ENCODE peak calls at places on chromosomes 1 and 21, in four cellular contexts. Y is stimulated activated CD8-positive, alpha-beta memory T cell treated with anti-CD3 and anti-CD28 coated beads, Interleukin-4, amount 100 ng/mL, for 1 hour; L is NCI-H2081; T is GDM1. B is an unnamed sample.

GRCh38 chr1:180814258-180814657 is 98.4 kb upstream of the KIAA1614 start:
- DNase-seq in Y (no peak), L (no peak), T (no peak), B (no peak)

GRCh38 chr1:115074839-115075534 is 14.3 kb downstream of the TSPAN2 start:
- DNase-seq in Y (no peak), L (no peak), T (no peak), B (no peak)

GRCh38 chr1:161073474-161074121 is 3.9 kb upstream of the ARHGAP30 start:
- DNase-seq in Y (no peak), L (no peak), T (no peak), B (no peak)

GRCh38 chr1:160108888-160109662 is 6.5 kb upstream of the ATP1A2 start:
- DNase-seq in Y (no peak), L (no peak), T (peak), B (no peak)

GRCh38 chr21:46100020-46100419 is 2.1 kb downstream of the COL6A2 start:
- DNase-seq in Y (no peak), L (no peak), T (no peak), B (no peak)

GRCh38 chr1:59928996-59929395 is 2.4 kb upstream of the CYP2J2 start:
- DNase-seq in Y (no peak), L (no peak), T (no peak), B (no peak)

GRCh38 chr1:217493290-217493689 is 137.6 kb downstream of the GPATCH2 start:
- DNase-seq in Y (no peak), L (no peak), T (no peak), B (no peak)

GRCh38 chr1:23221107-23221506 is 3.8 kb upstream of the HTR1D start:
- DNase-seq in Y (no peak), L (no peak), T (no peak), B (no peak)

GRCh38 chr21:45451771-45452182 is 46.8 kb downstream of the COL18A1 start:
- DNase-seq in Y (no peak), L (no peak), T (no peak), B (no peak)

GRCh38 chr1:109761227-109762038 is 2.3 kb downstream of the EPS8L3 start:
- DNase-seq in Y (no peak), L (no peak), T (no peak), B (no peak)

GRCh38 chr1:228848406-228848805 is 113.1 kb downstream of the RHOU start:
- DNase-seq in Y (no peak), L (no peak), T (no peak), B (no peak)

GRCh38 chr1:155125946-155126493 is 1.7 kb upstream of the EFNA1 start:
- DNase-seq in Y (no peak), L (no peak), T (no peak), B (no peak)

GRCh38 chr1:31523012-31523411 is 53.3 kb upstream of the TINAGL1 start:
- DNase-seq in Y (no peak), L (no peak), T (no peak), B (no peak)

GRCh38 chr1:151918156-151918555 is 8.8 kb upstream of the THEM4 start:
- DNase-seq in Y (no peak), L (no peak), T (no peak), B (no peak)

GRCh38 chr1:161503394-161503748 is 1.9 kb upstream of the FCGR2A start:
- DNase-seq in Y (no peak), L (no peak), T (no peak), B (no peak)

GRCh38 chr1:63730211-63730610 is 43.6 kb upstream of the ROR1 start:
- DNase-seq in Y (no peak), L (no peak), T (no peak), B (no peak)

GRCh38 chr1:235018720-235019444 is 109.8 kb downstream of the TOMM20 start:
- DNase-seq in Y (no peak), L (no peak), T (no peak), B (no peak)

GRCh38 chr1:234977891-234978396 is 150.7 kb downstream of the TOMM20 start:
- DNase-seq in Y (no peak), L (no peak), T (no peak), B (no peak)

GRCh38 chr21:35868005-35868868 is 192.1 kb downstream of the SETD4 start:
- DNase-seq in Y (no peak), L (no peak), T (no peak), B (no peak)

GRCh38 chr1:19435181-19435580 is 50.2 kb downstream of the CAPZB start:
- DNase-seq in Y (no peak), L (no peak), T (no peak), B (no peak)

GRCh38 chr1:151372411-151372934 is at the start of gene SELENBP1:
- DNase-seq in Y (no peak), L (peak), T (no peak), B (no peak)

GRCh38 chr1:234960722-234961467 is 167.7 kb downstream of the TOMM20 start:
- DNase-seq in Y (no peak), L (peak), T (peak), B (no peak)